ENCODE peak calls at places on chromosomes 3 and 15, in eight cellular contexts. D is breast epithelium, H is left ventricle myocardium inferior, S is PC-9, P is uterus, O is ascending aorta, L is tibial artery, Z is A673. G is an unnamed sample. For H3K9me3, the result is how much of the 10 kb centered on the place peaks cover.

GRCh38 chr15:23035964-23036566 is 3.3 kb downstream of the TUBGCP5 start:
- DNase-seq in D (no peak), H (no peak), S (peak), P (no peak), O (no peak), L (no peak), Z (peak), G (peak)

GRCh38 chr15:90013503-90013937 is 12.4 kb downstream of the ZNF710 start:
- DNase-seq in D (no peak), H (no peak), S (no peak), P (no peak), O (no peak), L (peak), Z (peak), G (no peak)

GRCh38 chr3:38131621-38132369 is 5.1 kb downstream of the ACAA1 start:
- DNase-seq in D (no peak), H (no peak), S (no peak), P (peak), O (no peak), L (peak), Z (peak), G (no peak)

GRCh38 chr15:68706256-68706655 is 114.4 kb downstream of the ANP32A start:
- DNase-seq in D (no peak), H (no peak), S (no peak), P (no peak), O (no peak), L (no peak), Z (no peak), G (no peak)

GRCh38 chr3:172332256-172333041 is 115.8 kb downstream of the GHSR start:
- DNase-seq in D (peak), H (peak), S (peak), P (peak), O (no peak), L (peak), Z (peak), G (peak)

GRCh38 chr3:97957617-97958311 is 14.5 kb downstream of the RIOX2 start:
- DNase-seq in D (no peak), H (no peak), S (no peak), P (no peak), O (no peak), L (no peak), Z (no peak), G (no peak)

GRCh38 chr3:192802957-192803899 is 75.9 kb upstream of the FGF12 start:
- DNase-seq in D (no peak), H (no peak), S (no peak), P (no peak), O (no peak), L (no peak), Z (peak), G (no peak)

GRCh38 chr3:124627501-124627908 is 102.7 kb upstream of the UMPS start:
- DNase-seq in D (no peak), H (no peak), S (peak), P (no peak), O (no peak), L (no peak), Z (no peak), G (no peak)

GRCh38 chr3:48502728-48503168 is 1.2 kb downstream of the SHISA5 start:
- DNase-seq in D (peak), H (peak), S (no peak), P (peak), O (no peak), L (peak), Z (no peak), G (no peak)

GRCh38 chr15:77094397-77095030 is 23.6 kb upstream of the TSPAN3 start:
- DNase-seq in D (no peak), H (no peak), S (no peak), P (no peak), O (no peak), L (no peak), Z (peak), G (no peak)

GRCh38 chr3:132659000-132659369 is 624 bp downstream of the ACAD11 start:
- DNase-seq in D (no peak), H (no peak), S (no peak), P (peak), O (no peak), L (no peak), Z (no peak), G (no peak)

GRCh38 chr15:31435891-31436628 is 109.4 kb downstream of the KLF13 start:
- DNase-seq in D (no peak), H (no peak), S (no peak), P (peak), O (no peak), L (peak), Z (no peak), G (no peak)

GRCh38 chr15:81097893-81098280 is 36.2 kb upstream of the CFAP161 start:
- DNase-seq in D (no peak), H (no peak), S (no peak), P (no peak), O (no peak), L (no peak), Z (no peak), G (no peak)

GRCh38 chr15:82538961-82539689 is 1.1 kb downstream of the RPS17 start:
- DNase-seq in D (no peak), H (no peak), S (no peak), P (no peak), O (no peak), L (no peak), Z (peak), G (no peak)

GRCh38 chr3:172905480-172905850 is 154.9 kb downstream of the ECT2 start:
- DNase-seq in D (no peak), H (no peak), S (no peak), P (no peak), O (no peak), L (no peak), Z (no peak), G (no peak)

GRCh38 chr15:96893159-96893906 is 562.8 kb downstream of the NR2F2 start:
- DNase-seq in D (no peak), H (no peak), S (no peak), P (peak), O (no peak), L (no peak), Z (peak), G (no peak)

GRCh38 chr15:63600646-63601025 is 3.4 kb downstream of the FBXL22 start:
- DNase-seq in D (peak), H (peak), S (peak), P (peak), O (peak), L (peak), Z (peak), G (peak)

GRCh38 chr3:160154033-160154432 is 71.2 kb upstream of the C3orf80 start:
- DNase-seq in D (no peak), H (no peak), S (no peak), P (no peak), O (no peak), L (no peak), Z (no peak), G (no peak)

GRCh38 chr3:80675790-80676189 is 908.0 kb upstream of the ROBO1 start:
- DNase-seq in D (no peak), H (no peak), S (no peak), P (no peak), O (no peak), L (no peak), Z (no peak), G (no peak)

GRCh38 chr3:174208161-174208560 is 651.0 kb upstream of the NAALADL2 start:
- DNase-seq in D (no peak), H (no peak), S (no peak), P (no peak), O (no peak), L (no peak), Z (no peak), G (no peak)

GRCh38 chr3:2661078-2661477 is 449.1 kb downstream of the IL5RA start:
- DNase-seq in D (no peak), H (no peak), S (no peak), P (no peak), O (no peak), L (no peak), Z (no peak), G (no peak)

GRCh38 chr3:57557088-57557537 is 1.0 kb downstream of the PDE12 start:
- DNase-seq in D (no peak), H (no peak), S (peak), P (no peak), O (no peak), L (no peak), Z (peak), G (no peak)

GRCh38 chr3:36257117-36257516 is 123.2 kb upstream of the STAC start:
- DNase-seq in D (no peak), H (no peak), S (no peak), P (no peak), O (no peak), L (no peak), Z (no peak), G (no peak)

GRCh38 chr3:12879191-12879815 is 37.9 kb upstream of the RPL32 start:
- DNase-seq in D (no peak), H (no peak), S (no peak), P (no peak), O (no peak), L (no peak), Z (no peak), G (no peak)

GRCh38 chr15:52858388-52859176 is 68.4 kb upstream of the ONECUT1 start:
- DNase-seq in D (no peak), H (peak), S (no peak), P (no peak), O (no peak), L (no peak), Z (no peak), G (no peak)

GRCh38 chr15:22786868-22787698 is 639 bp downstream of the NIPA1 start:
- DNase-seq in D (no peak), H (no peak), S (peak), P (no peak), O (no peak), L (no peak), Z (peak), G (no peak)

GRCh38 chr15:65249641-65250040 is 37.0 kb downstream of the PARP16 start:
- DNase-seq in D (no peak), H (no peak), S (no peak), P (no peak), O (no peak), L (no peak), Z (no peak), G (no peak)

GRCh38 chr3:132892956-132893355 is 145.2 kb upstream of the TMEM108 start:
- DNase-seq in D (peak), H (no peak), S (no peak), P (no peak), O (no peak), L (no peak), Z (no peak), G (no peak)

GRCh38 chr3:51982838-51983577 is at the start of gene ACY1:
- DNase-seq in D (peak), H (peak), S (peak), P (peak), O (peak), L (peak), Z (peak), G (peak)

GRCh38 chr3:99321261-99321660 is 317.1 kb upstream of the COL8A1 start:
- DNase-seq in D (no peak), H (no peak), S (no peak), P (no peak), O (no peak), L (no peak), Z (no peak), G (no peak)

GRCh38 chr3:9362731-9363530 is at the start of gene THUMPD3:
- DNase-seq in D (peak), H (peak), S (peak), P (peak), O (peak), L (peak), Z (peak), G (peak)

GRCh38 chr3:93961026-93961425 is 12.7 kb downstream of the PROS1 start:
- DNase-seq in D (no peak), H (no peak), S (no peak), P (no peak), O (no peak), L (no peak), Z (no peak), G (no peak)

GRCh38 chr3:93962798-93963197 is 10.9 kb downstream of the PROS1 start:
- DNase-seq in D (no peak), H (no peak), S (no peak), P (no peak), O (no peak), L (no peak), Z (no peak), G (no peak)

GRCh38 chr3:93961489-93961888 is 12.2 kb downstream of the PROS1 start:
- DNase-seq in D (no peak), H (no peak), S (no peak), P (no peak), O (no peak), L (no peak), Z (no peak), G (no peak)
- H3K9me3 ChIP-seq in D (under half), H (under half), S (under half), P (under half), O (under half), L (under half), Z (under half), G (under half)

DNA sequence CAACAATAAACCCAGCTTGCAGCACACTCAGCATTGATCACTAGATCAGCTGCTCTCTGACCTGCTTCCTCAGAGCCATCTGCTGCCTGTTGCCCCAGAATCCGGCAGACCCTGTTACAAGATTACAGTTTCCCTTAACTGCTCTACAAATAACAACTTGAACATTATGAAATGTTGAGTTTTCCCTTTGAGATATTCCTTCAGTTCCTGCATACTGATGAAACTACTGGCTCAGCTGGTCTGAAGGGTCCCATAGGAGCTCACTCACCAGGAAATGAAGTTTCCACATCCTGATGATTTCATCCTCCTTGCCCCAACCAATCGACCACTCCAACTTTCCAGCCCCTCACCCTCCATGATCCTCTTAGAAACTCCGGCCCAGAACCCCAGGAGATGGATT is 281.9 kb downstream of the OCA2 start:
- DNase-seq in D (no peak), H (no peak), S (no peak), P (no peak), O (no peak), L (no peak), Z (no peak), G (no peak)
- H3K9me3 ChIP-seq in D (under half), H (under half), S (under half), P (under half), O (under half), L (under half), Z (under half), G (under half)

GRCh38 chr3:21154911-21155310 is 596.1 kb downstream of the ZNF385D start:
- DNase-seq in D (no peak), H (no peak), S (no peak), P (no peak), O (no peak), L (no peak), Z (no peak), G (no peak)
- H3K9me3 ChIP-seq in D (under half), H (under half), S (under half), P (under half), O (under half), L (under half), Z (under half), G (under half)

GRCh38 chr15:25184356-25185155 is 229.8 kb downstream of the SNRPN start:
- DNase-seq in D (no peak), H (peak), S (no peak), P (no peak), O (no peak), L (peak), Z (no peak), G (no peak)

GRCh38 chr15:25186906-25187645 is 232.3 kb downstream of the SNRPN start:
- DNase-seq in D (no peak), H (no peak), S (no peak), P (no peak), O (no peak), L (no peak), Z (no peak), G (no peak)

GRCh38 chr15:25185156-25185710 is 230.4 kb downstream of the SNRPN start:
- DNase-seq in D (no peak), H (peak), S (no peak), P (no peak), O (no peak), L (peak), Z (no peak), G (no peak)

GRCh38 chr15:25186411-25186810 is 231.6 kb downstream of the SNRPN start:
- DNase-seq in D (no peak), H (no peak), S (no peak), P (no peak), O (no peak), L (no peak), Z (no peak), G (no peak)

GRCh38 chr15:25185791-25186190 is 231.0 kb downstream of the SNRPN start:
- DNase-seq in D (no peak), H (no peak), S (no peak), P (no peak), O (no peak), L (peak), Z (no peak), G (no peak)
- H3K9me3 ChIP-seq in D (half or more), H (half or more), S (under half), P (under half), O (under half), L (under half), Z (under half), G (under half)

GRCh38 chr15:19944261-19944888 is 597.2 kb downstream of the GOLGA6L6 start:
- DNase-seq in D (no peak), H (no peak), S (no peak), P (no peak), O (no peak), L (no peak), Z (no peak), G (no peak)
- H3K9me3 ChIP-seq in D (under half), H (under half), S (under half), P (under half), O (under half), L (under half), Z (under half), G (under half)

GRCh38 chr3:75768303-75769017 is 16.9 kb downstream of the ZNF717 start:
- DNase-seq in D (no peak), H (no peak), S (no peak), P (no peak), O (no peak), L (no peak), Z (no peak), G (no peak)
- H3K9me3 ChIP-seq in D (half or more), H (half or more), S (under half), P (under half), O (half or more), L (under half), Z (under half), G (under half)

DNA sequence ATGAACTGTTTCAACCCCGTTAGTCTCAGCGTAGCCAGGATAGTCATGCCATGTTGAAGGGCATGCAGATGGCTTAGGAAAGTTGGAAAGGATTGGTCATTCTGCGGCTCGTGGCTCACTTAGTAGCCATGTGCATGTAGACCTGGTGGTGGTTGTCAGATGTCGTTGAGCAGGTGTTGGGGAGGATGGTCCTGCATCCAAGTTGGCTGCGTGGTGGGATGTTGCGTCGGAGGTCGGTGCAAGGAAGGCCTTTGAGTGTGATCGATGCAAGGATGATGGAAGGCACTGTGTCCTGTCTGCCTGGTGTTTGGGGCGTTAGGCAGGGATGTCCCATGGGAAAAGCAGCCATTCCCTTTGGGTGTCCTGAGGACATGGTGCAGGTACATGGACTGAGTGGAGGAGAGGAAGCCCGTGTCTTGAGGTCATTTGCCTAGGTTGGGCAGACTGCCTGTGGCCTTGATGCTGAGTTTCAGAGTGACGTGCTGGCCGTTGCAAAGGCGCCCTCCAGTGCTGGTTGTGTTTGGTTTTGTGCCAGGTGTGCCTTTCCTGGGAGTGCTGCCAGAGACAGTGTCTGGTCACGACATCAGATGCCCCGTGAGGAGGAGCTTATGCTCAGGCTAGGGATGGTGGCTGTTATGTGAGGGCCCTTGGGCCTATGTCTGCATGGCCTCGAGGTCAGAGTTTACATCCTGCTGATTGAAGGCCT is 103.4 kb downstream of the SNRPN start:
- DNase-seq in D (peak), H (no peak), S (no peak), P (peak), O (no peak), L (no peak), Z (no peak), G (no peak)
- H3K9me3 ChIP-seq in D (half or more), H (half or more), S (under half), P (half or more), O (half or more), L (under half), Z (half or more), G (half or more)

GRCh38 chr15:39610665-39611064 is 29.8 kb downstream of the THBS1 start:
- DNase-seq in D (no peak), H (no peak), S (no peak), P (no peak), O (no peak), L (no peak), Z (no peak), G (no peak)

GRCh38 chr15:39609166-39609918 is 28.5 kb downstream of the THBS1 start:
- DNase-seq in D (no peak), H (no peak), S (no peak), P (no peak), O (no peak), L (no peak), Z (no peak), G (no peak)

GRCh38 chr15:39605146-39605545 is 24.3 kb downstream of the THBS1 start:
- DNase-seq in D (no peak), H (no peak), S (no peak), P (no peak), O (no peak), L (no peak), Z (no peak), G (no peak)

GRCh38 chr15:39608741-39609140 is 27.9 kb downstream of the THBS1 start:
- DNase-seq in D (no peak), H (no peak), S (no peak), P (no peak), O (no peak), L (no peak), Z (no peak), G (no peak)

GRCh38 chr15:39608185-39608584 is 27.3 kb downstream of the THBS1 start:
- DNase-seq in D (no peak), H (no peak), S (no peak), P (no peak), O (no peak), L (no peak), Z (no peak), G (no peak)
- H3K9me3 ChIP-seq in D (under half), H (under half), S (under half), P (under half), O (under half), L (under half), Z (under half), G (under half)

GRCh38 chr15:25220834-25221233 is 218.0 kb downstream of the UBE3A start:
- DNase-seq in D (no peak), H (no peak), S (no peak), P (no peak), O (no peak), L (no peak), Z (no peak), G (no peak)
- H3K9me3 ChIP-seq in D (under half), H (under half), S (under half), P (under half), O (under half), L (under half), Z (under half), G (under half)

GRCh38 chr15:75142499-75142898 is 59.2 kb upstream of the C15orf39 start:
- DNase-seq in D (no peak), H (no peak), S (no peak), P (no peak), O (no peak), L (no peak), Z (no peak), G (no peak)
- H3K9me3 ChIP-seq in D (under half), H (half or more), S (under half), P (under half), O (under half), L (under half), Z (under half), G (under half)